ENCODE peak calls at places on chromosomes 1 and 21, in four cellular contexts. Y is kidney tubule cell, L is COR-L47, G is T47D. C is an unnamed sample.

GRCh38 chr1:210143465-210144062 is 89.0 kb upstream of the SERTAD4 start:
- DNase-seq in Y (peak), L (peak), G (peak), C (peak)

GRCh38 chr21:35294231-35294898 is 245.3 kb upstream of the RUNX1 start:
- DNase-seq in Y (peak), L (peak), G (no peak), C (peak)

GRCh38 chr1:84971957-84972356 is 25.0 kb downstream of the MCOLN2 start:
- DNase-seq in Y (no peak), L (no peak), G (no peak), C (no peak)

GRCh38 chr1:175649416-175649815 is 94.0 kb downstream of the TNR start:
- DNase-seq in Y (no peak), L (no peak), G (no peak), C (no peak)

GRCh38 chr1:87683557-87683956 is 354.9 kb downstream of the LMO4 start:
- DNase-seq in Y (peak), L (peak), G (no peak), C (no peak)

GRCh38 chr1:173093721-173094450 is 43.1 kb upstream of the TNFSF18 start:
- DNase-seq in Y (peak), L (no peak), G (no peak), C (no peak)

GRCh38 chr1:9700340-9700739 is 48.8 kb downstream of the PIK3CD start:
- DNase-seq in Y (peak), L (no peak), G (no peak), C (no peak)

GRCh38 chr1:160325252-160325651 is 17.8 kb downstream of the COPA start:
- DNase-seq in Y (no peak), L (no peak), G (no peak), C (no peak)

GRCh38 chr1:171484760-171485374 is 463 bp upstream of the PRRC2C start:
- DNase-seq in Y (no peak), L (no peak), G (no peak), C (peak)

GRCh38 chr1:245971711-245972085 is 535.4 kb downstream of the SMYD3 start:
- DNase-seq in Y (no peak), L (no peak), G (no peak), C (no peak)

GRCh38 chr1:184870319-184870718 is 104.0 kb downstream of the NIBAN1 start:
- DNase-seq in Y (no peak), L (no peak), G (no peak), C (no peak)

GRCh38 chr1:175600721-175601440 is 142.5 kb downstream of the TNR start:
- DNase-seq in Y (no peak), L (no peak), G (no peak), C (no peak)

GRCh38 chr1:234490789-234491479 is 12.0 kb upstream of the TARBP1 start:
- DNase-seq in Y (no peak), L (no peak), G (no peak), C (no peak)

GRCh38 chr1:198604973-198605372 is 33.9 kb upstream of the PTPRC start:
- DNase-seq in Y (no peak), L (peak), G (no peak), C (no peak)

GRCh38 chr1:235898126-235898525 is 31.4 kb upstream of the LYST start:
- DNase-seq in Y (no peak), L (no peak), G (peak), C (no peak)

GRCh38 chr1:47617381-47618221 is 179.8 kb downstream of the FOXD2 start:
- DNase-seq in Y (no peak), L (no peak), G (no peak), C (no peak)

GRCh38 chr1:183841950-183842816 is 37.3 kb downstream of the RGL1 start:
- DNase-seq in Y (peak), L (no peak), G (peak), C (peak)

GRCh38 chr1:92784051-92784638 is 763 bp downstream of the EVI5 start:
- DNase-seq in Y (peak), L (no peak), G (peak), C (peak)

GRCh38 chr1:170307426-170307825 is 161.7 kb downstream of the NTMT2 start:
- DNase-seq in Y (no peak), L (no peak), G (no peak), C (no peak)

GRCh38 chr1:38092256-38092655 is 45.7 kb upstream of the POU3F1 start:
- DNase-seq in Y (no peak), L (no peak), G (no peak), C (no peak)

GRCh38 chr1:158025576-158026230 is 32.3 kb downstream of the KIRREL1 start:
- DNase-seq in Y (peak), L (no peak), G (no peak), C (no peak)

GRCh38 chr1:201260236-201260591 is 23.1 kb upstream of the PKP1 start:
- DNase-seq in Y (no peak), L (peak), G (no peak), C (no peak)

GRCh38 chr1:99704356-99704816 is 58.5 kb downstream of the PALMD start:
- DNase-seq in Y (no peak), L (no peak), G (no peak), C (no peak)

GRCh38 chr1:245788269-245788668 is 633.5 kb downstream of the KIF26B start:
- DNase-seq in Y (peak), L (no peak), G (no peak), C (no peak)

GRCh38 chr1:218336353-218336752 is 8.8 kb upstream of the TGFB2 start:
- DNase-seq in Y (no peak), L (peak), G (peak), C (no peak)

GRCh38 chr1:26915204-26915842 is 1.5 kb upstream of the NR0B2 start:
- DNase-seq in Y (peak), L (no peak), G (no peak), C (no peak)

GRCh38 chr1:30900931-30901560 is 7.5 kb downstream of the SDC3 start:
- DNase-seq in Y (no peak), L (no peak), G (no peak), C (no peak)

GRCh38 chr1:190102757-190103326 is 374.8 kb downstream of the BRINP3 start:
- DNase-seq in Y (peak), L (no peak), G (no peak), C (no peak)

GRCh38 chr1:167594827-167595226 is 35.2 kb upstream of the RCSD1 start:
- DNase-seq in Y (no peak), L (no peak), G (peak), C (no peak)

GRCh38 chr1:27872059-27872801 is at the start of gene THEMIS2:
- DNase-seq in Y (peak), L (no peak), G (peak), C (peak)

GRCh38 chr1:61287014-61287413 is 204.7 kb downstream of the NFIA start:
- DNase-seq in Y (peak), L (no peak), G (no peak), C (no peak)

GRCh38 chr1:206634365-206635079 is 814 bp upstream of the DYRK3 start:
- DNase-seq in Y (peak), L (peak), G (peak), C (peak)

GRCh38 chr1:180928272-180929230 is 15.9 kb downstream of the KIAA1614 start:
- DNase-seq in Y (no peak), L (peak), G (no peak), C (no peak)

GRCh38 chr1:161733526-161733925 is 12.2 kb downstream of the FCRLB start:
- DNase-seq in Y (peak), L (no peak), G (peak), C (no peak)

GRCh38 chr1:24508911-24509310 is 6.3 kb downstream of the RCAN3 start:
- DNase-seq in Y (no peak), L (no peak), G (no peak), C (no peak)

GRCh38 chr21:45834821-45835293 is 146.7 kb upstream of the COL6A1 start:
- DNase-seq in Y (no peak), L (no peak), G (no peak), C (no peak)

GRCh38 chr1:236868625-236869467 is 73.8 kb downstream of the MTR start:
- DNase-seq in Y (peak), L (peak), G (peak), C (peak)

GRCh38 chr21:37350472-37350871 is 16.1 kb upstream of the DYRK1A start:
- DNase-seq in Y (peak), L (no peak), G (no peak), C (no peak)

GRCh38 chr1:202274611-202275010 is 67.1 kb downstream of the UBE2T start:
- DNase-seq in Y (peak), L (peak), G (peak), C (peak)